ENCODE peak calls at places on chromosomes 12 and 14, in ten cellular contexts. W is GM23248; B is astrocyte of the spinal cord; P is ureter; T is T-helper 1 cell; M is naive thymus-derived CD4-positive, alpha-beta T cell; C is NCI-H82; S is substantia nigra; R is GM13977; Q is NCI-H345. I is an unnamed sample.

GRCh38 chr12:63668028-63668799 is at the start of gene DPY19L2:
- DNase-seq in W (peak; percentile 42), B (peak; percentile 69), P (peak; percentile 87), T (peak; percentile 3), M (no peak), C (peak; percentile 77), S (peak; percentile 30), R (peak; percentile 24), Q (peak; percentile 80), I (peak; percentile 64)

GRCh38 chr14:91835920-91836843 is 31.2 kb downstream of the TC2N start:
- DNase-seq in W (peak; percentile 20), B (no peak), P (peak; percentile 87), T (peak; percentile 79), M (peak; percentile 71), C (peak; percentile 75), S (no peak), R (peak; percentile 93), Q (peak; percentile 91), I (peak; percentile 84)

GRCh38 chr12:93684716-93685115 is 7.5 kb downstream of the CRADD start:
- DNase-seq in W (peak; percentile 58), B (no peak), P (no peak), T (no peak), M (no peak), C (no peak), S (no peak), R (no peak), Q (no peak), I (no peak)

GRCh38 chr12:85626031-85626781 is 210.0 kb downstream of the RASSF9 start:
- DNase-seq in W (peak; percentile 88), B (peak; percentile 76), P (no peak), T (no peak), M (no peak), C (no peak), S (no peak), R (no peak), Q (no peak), I (no peak)

GRCh38 chr12:87112946-87113345 is 856.8 kb upstream of the MGAT4C start:
- DNase-seq in W (peak; percentile 4), B (no peak), P (no peak), T (no peak), M (no peak), C (no peak), S (no peak), R (no peak), Q (no peak), I (no peak)

GRCh38 chr12:108854055-108854452 is 3.3 kb downstream of the SSH1 start:
- DNase-seq in W (peak; percentile 91), B (peak; percentile 92), P (no peak), T (no peak), M (no peak), C (peak; percentile 20), S (no peak), R (no peak), Q (no peak), I (peak; percentile 26)

GRCh38 chr14:77124345-77125274 is 17.0 kb downstream of the ZDHHC22 start:
- DNase-seq in W (peak; percentile 71), B (peak; percentile 30), P (no peak), T (peak; percentile 60), M (peak; percentile 76), C (peak; percentile 14), S (peak; percentile 50), R (peak; percentile 79), Q (no peak), I (peak; percentile 16)

GRCh38 chr12:65362231-65362630 is 83.7 kb downstream of the MSRB3 start:
- DNase-seq in W (peak; percentile 23), B (no peak), P (no peak), T (no peak), M (no peak), C (no peak), S (no peak), R (no peak), Q (no peak), I (no peak)

GRCh38 chr14:24279301-24280186 is 8.1 kb upstream of the RABGGTA start:
- DNase-seq in W (peak; percentile 51), B (no peak), P (no peak), T (peak; percentile 48), M (peak; percentile 17), C (no peak), S (peak; percentile 31), R (no peak), Q (peak; percentile 5), I (no peak)

GRCh38 chr12:96571101-96571862 is 81.9 kb downstream of the CFAP54 start:
- DNase-seq in W (no peak), B (no peak), P (no peak), T (peak; percentile 27), M (no peak), C (no peak), S (no peak), R (peak; percentile 27), Q (no peak), I (no peak)

GRCh38 chr12:52817699-52818238 is 3.9 kb upstream of the KRT4 start:
- DNase-seq in W (no peak), B (no peak), P (no peak), T (no peak), M (no peak), C (no peak), S (no peak), R (no peak), Q (no peak), I (no peak)

GRCh38 chr12:122022393-122023338 is 982 bp downstream of the BCL7A start:
- DNase-seq in W (peak; percentile 62), B (peak; percentile 29), P (no peak), T (no peak), M (peak; percentile 24), C (peak; percentile 52), S (peak; percentile 20), R (peak; percentile 77), Q (peak; percentile 49), I (no peak)

GRCh38 chr14:93099643-93100042 is 16.1 kb downstream of the ITPK1 start:
- DNase-seq in W (no peak), B (no peak), P (no peak), T (no peak), M (no peak), C (no peak), S (no peak), R (no peak), Q (no peak), I (no peak)

GRCh38 chr12:93174048-93174447 is 203.7 kb upstream of the NUDT4 start:
- DNase-seq in W (peak; percentile 78), B (peak; percentile 73), P (no peak), T (no peak), M (no peak), C (no peak), S (no peak), R (no peak), Q (no peak), I (no peak)

GRCh38 chr14:53969326-53969725 is 12.7 kb upstream of the BMP4 start:
- DNase-seq in W (no peak), B (no peak), P (no peak), T (no peak), M (no peak), C (no peak), S (no peak), R (no peak), Q (no peak), I (no peak)

GRCh38 chr14:88995437-88996198 is 171.2 kb downstream of the TTC8 start:
- DNase-seq in W (peak; percentile 84), B (peak; percentile 45), P (no peak), T (no peak), M (no peak), C (peak; percentile 47), S (no peak), R (no peak), Q (no peak), I (no peak)

GRCh38 chr14:83520837-83521236 is 1987.2 kb upstream of the SEL1L start:
- DNase-seq in W (peak; percentile 11), B (peak; percentile 64), P (no peak), T (no peak), M (no peak), C (no peak), S (no peak), R (no peak), Q (no peak), I (no peak)

GRCh38 chr12:68619541-68619940 is 8.8 kb downstream of the RAP1B start:
- DNase-seq in W (no peak), B (no peak), P (no peak), T (no peak), M (no peak), C (no peak), S (no peak), R (no peak), Q (no peak), I (no peak)

GRCh38 chr14:101481557-101481956 is 79.7 kb upstream of the DIO3 start:
- DNase-seq in W (no peak), B (no peak), P (peak; percentile 38), T (no peak), M (no peak), C (no peak), S (no peak), R (no peak), Q (no peak), I (no peak)

GRCh38 chr14:92615451-92615850 is 101.9 kb downstream of the RIN3 start:
- DNase-seq in W (no peak), B (no peak), P (no peak), T (peak; percentile 82), M (peak; percentile 25), C (no peak), S (no peak), R (peak; percentile 38), Q (no peak), I (no peak)

GRCh38 chr12:112307219-112308062 is 74.8 kb downstream of the HECTD4 start:
- DNase-seq in W (no peak), B (no peak), P (no peak), T (no peak), M (no peak), C (no peak), S (no peak), R (no peak), Q (no peak), I (no peak)

GRCh38 chr14:105187116-105187515 is 6.0 kb upstream of the NUDT14 start:
- DNase-seq in W (no peak), B (no peak), P (no peak), T (no peak), M (no peak), C (no peak), S (no peak), R (no peak), Q (peak; percentile 67), I (no peak)

I was measured in mucosa of gallbladder.